ENCODE peak calls at places on chromosomes 2 and 18, in ten cellular contexts. D, P, Z, T, I, H, M, F, Y and W are unnamed samples.

GRCh38 chr2:28624798-28625701 is 126.6 kb upstream of the PPP1CB start:
- DNase-seq in D (peak; percentile 70), P (peak; percentile 78), Z (no peak), T (no peak), I (no peak), H (peak; percentile 87), M (no peak), F (no peak), Y (peak; percentile 94), W (no peak)

GRCh38 chr2:181937473-181937872 is 45.9 kb downstream of the ITPRID2 start:
- DNase-seq in D (no peak), P (no peak), Z (no peak), T (no peak), I (no peak), H (no peak), M (peak; percentile 20), F (no peak), Y (no peak), W (no peak)

GRCh38 chr2:162092656-162093556 is 18.9 kb upstream of the DPP4 start:
- DNase-seq in D (peak; percentile 84), P (no peak), Z (no peak), T (no peak), I (peak; percentile 84), H (peak; percentile 70), M (peak; percentile 95), F (no peak), Y (no peak), W (no peak)

GRCh38 chr2:155141418-155141817 is 442.9 kb downstream of the KCNJ3 start:
- DNase-seq in D (no peak), P (no peak), Z (no peak), T (no peak), I (no peak), H (no peak), M (no peak), F (no peak), Y (no peak), W (no peak)

GRCh38 chr18:53534695-53535094 is 689.8 kb downstream of the MBD2 start:
- DNase-seq in D (peak; percentile 25), P (no peak), Z (no peak), T (no peak), I (no peak), H (no peak), M (no peak), F (no peak), Y (no peak), W (no peak)

GRCh38 chr2:23250371-23250770 is 134.6 kb upstream of the KLHL29 start:
- DNase-seq in D (no peak), P (no peak), Z (no peak), T (no peak), I (no peak), H (no peak), M (no peak), F (no peak), Y (no peak), W (no peak)

GRCh38 chr2:222049946-222050345 is 248.9 kb downstream of the PAX3 start:
- DNase-seq in D (no peak), P (no peak), Z (no peak), T (no peak), I (no peak), H (no peak), M (no peak), F (no peak), Y (no peak), W (no peak)

GRCh38 chr2:73110622-73111299 is 2.0 kb downstream of the RAB11FIP5 start:
- DNase-seq in D (no peak), P (no peak), Z (no peak), T (no peak), I (no peak), H (no peak), M (no peak), F (no peak), Y (no peak), W (no peak)

GRCh38 chr18:75489493-75490190 is 62.1 kb upstream of the SMIM21 start:
- DNase-seq in D (no peak), P (no peak), Z (no peak), T (no peak), I (peak; percentile 72), H (no peak), M (peak; percentile 85), F (no peak), Y (no peak), W (no peak)

GRCh38 chr2:11835403-11835802 is 89.0 kb downstream of the LPIN1 start:
- DNase-seq in D (no peak), P (no peak), Z (no peak), T (no peak), I (no peak), H (no peak), M (no peak), F (no peak), Y (no peak), W (no peak)
- TF ChIP-seq CTCF in D (no peak), P (no peak), Z (no peak), T (no peak), I (no peak), H (no peak), M (peak; percentile 16), F (no peak), Y (no peak), W (peak; percentile 44)

GRCh38 chr2:59887348-59887747 is 666.1 kb downstream of the BCL11A start:
- DNase-seq in D (no peak), P (no peak), Z (no peak), T (no peak), I (no peak), H (no peak), M (no peak), F (no peak), Y (no peak), W (no peak)

GRCh38 chr2:59888706-59889105 is 664.7 kb downstream of the BCL11A start:
- DNase-seq in D (no peak), P (no peak), Z (no peak), T (no peak), I (no peak), H (no peak), M (no peak), F (no peak), Y (no peak), W (no peak)

GRCh38 chr2:59889305-59889704 is 664.1 kb downstream of the BCL11A start:
- DNase-seq in D (no peak), P (no peak), Z (no peak), T (no peak), I (no peak), H (no peak), M (no peak), F (no peak), Y (no peak), W (no peak)

GRCh38 chr2:59886758-59887157 is 666.7 kb downstream of the BCL11A start:
- DNase-seq in D (no peak), P (no peak), Z (no peak), T (no peak), I (no peak), H (no peak), M (no peak), F (no peak), Y (no peak), W (no peak)

DNA sequence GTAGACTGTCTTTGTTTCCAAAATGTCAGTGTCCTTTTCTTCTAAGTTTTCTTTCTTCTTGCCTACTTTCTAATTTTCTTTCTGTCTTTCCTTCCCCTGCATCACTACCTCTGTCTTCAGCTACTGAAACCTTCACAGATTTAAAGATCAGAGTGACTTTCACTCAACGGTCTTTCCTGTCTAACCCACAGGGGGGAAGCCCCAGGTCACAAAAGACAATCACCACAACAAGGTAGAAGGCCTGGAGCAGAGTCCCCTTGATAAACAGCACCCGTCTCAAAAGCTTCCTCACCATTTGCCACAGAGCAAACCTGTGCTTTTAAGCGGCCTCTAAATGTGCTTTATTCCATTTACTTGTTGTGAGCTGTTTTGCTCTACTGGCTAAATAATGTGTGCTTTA is 665.4 kb downstream of the BCL11A start:
- DNase-seq in D (no peak), P (no peak), Z (peak; percentile 8), T (no peak), I (no peak), H (no peak), M (no peak), F (no peak), Y (no peak), W (no peak)
- TF ChIP-seq CTCF in D (no peak), P (no peak), Z (no peak), T (no peak), I (no peak), H (no peak), M (no peak), F (no peak), Y (no peak), W (no peak)

DNA sequence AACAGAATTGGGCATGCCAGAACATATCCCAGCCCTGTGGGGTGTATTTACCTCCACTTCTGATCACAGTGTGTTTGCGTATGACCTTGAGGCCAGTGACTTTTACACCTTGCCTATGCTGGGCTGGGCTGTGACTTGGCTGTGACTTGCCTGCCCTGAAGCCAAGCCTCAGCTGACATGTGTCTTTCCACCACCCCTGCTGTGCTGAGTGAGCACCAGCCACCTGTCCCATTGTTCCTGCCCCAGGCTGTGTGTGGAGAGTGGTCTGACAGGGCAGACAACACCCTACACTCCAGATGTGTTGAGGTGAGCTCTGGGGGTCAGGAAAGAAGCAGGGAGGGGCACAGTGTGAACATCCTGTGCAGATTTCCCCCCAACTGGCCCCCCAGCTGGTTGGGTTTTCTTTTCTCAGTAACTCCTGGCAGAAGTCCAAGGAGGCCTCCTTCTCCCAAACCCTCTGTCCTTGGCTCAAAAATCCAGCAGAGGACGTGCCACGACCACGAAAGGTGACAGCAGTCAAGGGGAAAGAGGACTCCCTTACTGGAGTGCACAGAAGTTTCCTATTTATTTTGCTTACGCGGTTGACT is 5.1 kb upstream of the STEAP3 start:
- DNase-seq in D (peak; percentile 64), P (peak; percentile 81), Z (no peak), T (no peak), I (peak; percentile 34), H (no peak), M (no peak), F (peak; percentile 82), Y (no peak), W (no peak)
- TF ChIP-seq CTCF in D (peak; percentile 51), P (peak; percentile 10), Z (no peak), T (no peak), I (peak; percentile 54), H (no peak), M (peak; percentile 72), F (peak; percentile 55), Y (peak; percentile 20), W (peak; percentile 49)

GRCh38 chr2:65144571-65144970 is 14.7 kb upstream of the RAB1A start:
- DNase-seq in D (no peak), P (no peak), Z (no peak), T (no peak), I (no peak), H (no peak), M (no peak), F (no peak), Y (no peak), W (no peak)

GRCh38 chr2:65146067-65146466 is 16.2 kb upstream of the RAB1A start:
- DNase-seq in D (no peak), P (no peak), Z (no peak), T (no peak), I (no peak), H (no peak), M (no peak), F (no peak), Y (no peak), W (no peak)

GRCh38 chr2:65137197-65137780 is 7.4 kb upstream of the RAB1A start:
- DNase-seq in D (no peak), P (no peak), Z (no peak), T (no peak), I (no peak), H (no peak), M (no peak), F (no peak), Y (no peak), W (no peak)

DNA sequence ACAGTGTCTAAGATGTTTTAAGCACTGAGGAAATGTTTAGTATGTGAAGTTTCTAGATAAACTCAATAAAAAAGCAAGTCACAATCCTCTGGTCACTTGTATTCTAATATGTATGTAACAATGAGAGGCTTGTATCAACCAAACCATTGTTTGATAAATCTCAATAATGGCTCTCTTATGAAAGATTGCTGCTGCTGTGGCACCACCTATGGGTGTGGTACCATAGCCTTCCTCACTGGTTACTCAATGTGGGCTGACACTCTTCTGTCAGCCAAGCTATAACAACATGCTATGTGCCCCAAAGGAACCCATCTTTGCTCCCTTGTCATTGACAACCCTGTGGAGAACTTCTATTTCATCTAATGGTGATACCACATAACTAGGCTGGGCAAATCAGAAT is 12.6 kb upstream of the RAB1A start:
- DNase-seq in D (no peak), P (no peak), Z (no peak), T (no peak), I (no peak), H (no peak), M (no peak), F (no peak), Y (no peak), W (no peak)
- TF ChIP-seq CTCF in D (no peak), P (no peak), Z (no peak), T (no peak), I (no peak), H (no peak), M (peak; percentile 27), F (peak; percentile 25), Y (no peak), W (no peak)